ENCODE peak calls at places on chromosomes 12 and 14, in seven cellular contexts. B, X, V, Q, T, D and C are unnamed samples. For H3K4me1, the result is how much of the 10 kb centered on the place peaks cover.

GRCh38 chr12:23950775-23951391 is 1.4 kb upstream of the SOX5 start:
- DNase-seq in B (peak), X (no peak), V (peak), Q (no peak), T (no peak), D (peak), C (no peak)

GRCh38 chr12:117120787-117121186 is 21.6 kb upstream of the TESC start:
- DNase-seq in B (no peak), X (peak), V (no peak), Q (no peak), T (no peak), D (no peak), C (no peak)

GRCh38 chr12:96424601-96425000 is 24.4 kb upstream of the CDK17 start:
- DNase-seq in B (no peak), X (no peak), V (no peak), Q (no peak), T (no peak), D (no peak), C (no peak)

GRCh38 chr12:71125515-71125914 is 32.3 kb downstream of the TSPAN8 start:
- DNase-seq in B (no peak), X (no peak), V (no peak), Q (no peak), T (no peak), D (no peak), C (no peak)

GRCh38 chr12:65501093-65501621 is 222.7 kb downstream of the MSRB3 start:
- DNase-seq in B (peak), X (peak), V (peak), Q (no peak), T (no peak), D (no peak), C (no peak)

GRCh38 chr14:74029136-74029535 is 10.0 kb downstream of the BBOF1 start:
- DNase-seq in B (no peak), X (no peak), V (no peak), Q (no peak), T (no peak), D (no peak), C (no peak)

GRCh38 chr12:27711312-27711682 is 665 bp downstream of the MRPS35 start:
- DNase-seq in B (no peak), X (no peak), V (no peak), Q (no peak), T (no peak), D (no peak), C (no peak)

GRCh38 chr12:65907465-65907864 is 83.2 kb downstream of the HMGA2 start:
- DNase-seq in B (no peak), X (no peak), V (no peak), Q (no peak), T (no peak), D (no peak), C (no peak)

GRCh38 chr14:45085004-45085403 is 1.1 kb downstream of the PRPF39 start:
- DNase-seq in B (no peak), X (no peak), V (no peak), Q (no peak), T (no peak), D (no peak), C (no peak)

GRCh38 chr14:88667555-88668273 is 104.9 kb downstream of the ZC3H14 start:
- DNase-seq in B (peak), X (peak), V (peak), Q (peak), T (no peak), D (peak), C (no peak)

GRCh38 chr12:40016960-40017359 is 88.9 kb downstream of the SLC2A13 start:
- DNase-seq in B (no peak), X (no peak), V (no peak), Q (no peak), T (no peak), D (no peak), C (no peak)

GRCh38 chr12:115450710-115451109 is 766.7 kb upstream of the TBX3 start:
- DNase-seq in B (no peak), X (no peak), V (no peak), Q (no peak), T (peak), D (no peak), C (no peak)

GRCh38 chr12:62934799-62935674 is at the start of gene PPM1H:
- DNase-seq in B (no peak), X (peak), V (peak), Q (peak), T (peak), D (peak), C (no peak)

GRCh38 chr12:10236720-10237119 is 24.0 kb downstream of the GABARAPL1 start:
- DNase-seq in B (no peak), X (no peak), V (no peak), Q (no peak), T (no peak), D (no peak), C (no peak)

GRCh38 chr12:13780453-13780852 is 200.9 kb downstream of the GRIN2B start:
- DNase-seq in B (no peak), X (no peak), V (no peak), Q (no peak), T (no peak), D (no peak), C (no peak)

GRCh38 chr12:102534899-102535298 is 54.5 kb upstream of the IGF1 start:
- DNase-seq in B (no peak), X (no peak), V (no peak), Q (no peak), T (peak), D (no peak), C (no peak)

GRCh38 chr14:63890553-63890952 is 37.7 kb downstream of the SYNE2 start:
- DNase-seq in B (no peak), X (no peak), V (no peak), Q (no peak), T (no peak), D (no peak), C (no peak)
- H3K4me1 ChIP-seq in B (half or more), X (half or more), V (under half), Q (under half), T (under half), D (under half), C (half or more)

GRCh38 chr12:47819902-47820630 is at the start of gene HDAC7:
- DNase-seq in B (peak), X (peak), V (peak), Q (peak), T (peak), D (peak), C (no peak)

GRCh38 chr12:47822863-47823262 is 3.2 kb upstream of the HDAC7 start:
- DNase-seq in B (no peak), X (no peak), V (no peak), Q (no peak), T (no peak), D (no peak), C (no peak)

GRCh38 chr12:47820631-47821345 is 1.1 kb upstream of the HDAC7 start:
- DNase-seq in B (peak), X (peak), V (peak), Q (peak), T (peak), D (peak), C (peak)

GRCh38 chr12:47822386-47822785 is 2.7 kb upstream of the HDAC7 start:
- DNase-seq in B (no peak), X (no peak), V (no peak), Q (no peak), T (no peak), D (no peak), C (no peak)

DNA sequence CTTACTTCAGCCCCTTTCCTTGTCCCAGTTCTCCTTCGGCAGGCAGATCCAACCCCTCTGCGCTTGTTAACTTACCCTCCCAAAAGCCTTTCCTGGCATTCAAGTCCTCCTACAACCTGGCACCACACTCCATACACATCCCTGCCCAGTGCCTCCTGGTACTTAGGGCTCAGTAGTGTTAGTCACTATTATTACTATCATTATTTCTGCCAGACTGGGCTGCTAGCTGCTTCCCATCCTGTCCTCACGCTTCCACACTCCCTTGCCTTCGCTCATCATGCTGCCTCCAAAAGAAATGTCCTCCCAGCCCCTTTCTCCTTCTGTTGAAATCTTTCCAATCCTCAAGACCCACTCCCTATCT is 1.6 kb upstream of the HDAC7 start:
- DNase-seq in B (no peak), X (no peak), V (no peak), Q (no peak), T (no peak), D (peak), C (no peak)
- TF ChIP-seq CTCF in B (no peak), X (no peak), V (no peak), Q (no peak), T (no peak), D (no peak), C (no peak)

DNA sequence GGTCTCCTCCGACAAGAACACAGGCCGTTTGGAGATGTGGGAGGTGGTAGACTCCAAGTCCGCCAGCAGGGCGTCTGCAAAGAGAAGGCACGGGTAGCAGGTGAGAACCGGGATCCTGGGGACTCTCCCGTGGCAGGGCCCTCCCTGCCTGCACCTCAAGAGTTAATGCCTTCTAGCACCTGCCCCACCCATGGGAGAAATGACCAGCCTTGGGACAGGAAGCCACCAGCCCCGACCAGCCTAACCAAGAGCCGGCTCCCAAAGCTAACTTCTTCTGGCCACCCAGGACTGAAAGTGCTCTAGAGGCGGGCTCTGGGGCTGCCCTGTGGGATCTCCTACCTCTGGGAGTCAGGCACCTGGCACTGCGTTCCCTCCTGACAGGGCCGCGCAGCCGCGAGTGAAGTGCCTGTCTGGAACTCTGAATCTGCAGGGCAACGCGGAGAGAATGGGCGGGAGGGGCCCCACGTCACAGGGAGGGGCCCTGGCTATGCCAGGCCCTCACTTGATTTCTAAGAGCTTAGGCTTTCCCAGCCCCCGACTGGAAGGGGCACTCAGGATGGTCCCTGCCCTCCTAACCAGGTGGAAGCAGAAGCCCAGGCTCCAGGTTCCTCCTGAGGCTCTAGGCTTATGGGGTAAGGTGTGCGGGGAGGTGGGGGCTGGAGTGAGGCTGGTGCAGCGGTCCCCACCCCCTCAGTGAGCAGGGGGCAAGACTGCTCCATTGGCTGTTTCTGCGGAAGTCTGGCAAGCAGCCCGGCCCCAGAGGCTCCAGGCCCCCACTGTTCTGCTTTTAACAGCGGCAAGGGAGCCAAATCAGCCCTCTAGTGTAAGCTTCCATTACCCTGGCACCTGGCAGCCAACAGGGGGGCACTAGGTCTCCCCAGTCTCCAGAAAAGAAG is 23.6 kb upstream of the RPLP0 start:
- DNase-seq in B (no peak), X (peak), V (peak), Q (no peak), T (peak), D (no peak), C (no peak)
- TF ChIP-seq POLR2A in B (no peak), X (no peak), V (no peak), Q (no peak), T (peak), D (no peak), C (no peak)

GRCh38 chr12:31300783-31301182 is 25.2 kb downstream of the SINHCAF start:
- DNase-seq in B (no peak), X (no peak), V (no peak), Q (no peak), T (no peak), D (no peak), C (no peak)

GRCh38 chr12:31303466-31303865 is 22.5 kb downstream of the SINHCAF start:
- DNase-seq in B (no peak), X (no peak), V (no peak), Q (no peak), T (no peak), D (no peak), C (no peak)

GRCh38 chr12:31298510-31298904 is 27.4 kb downstream of the SINHCAF start:
- DNase-seq in B (no peak), X (no peak), V (no peak), Q (no peak), T (no peak), D (no peak), C (no peak)

GRCh38 chr12:31300341-31300740 is 25.6 kb downstream of the SINHCAF start:
- DNase-seq in B (no peak), X (no peak), V (no peak), Q (no peak), T (no peak), D (no peak), C (no peak)

DNA sequence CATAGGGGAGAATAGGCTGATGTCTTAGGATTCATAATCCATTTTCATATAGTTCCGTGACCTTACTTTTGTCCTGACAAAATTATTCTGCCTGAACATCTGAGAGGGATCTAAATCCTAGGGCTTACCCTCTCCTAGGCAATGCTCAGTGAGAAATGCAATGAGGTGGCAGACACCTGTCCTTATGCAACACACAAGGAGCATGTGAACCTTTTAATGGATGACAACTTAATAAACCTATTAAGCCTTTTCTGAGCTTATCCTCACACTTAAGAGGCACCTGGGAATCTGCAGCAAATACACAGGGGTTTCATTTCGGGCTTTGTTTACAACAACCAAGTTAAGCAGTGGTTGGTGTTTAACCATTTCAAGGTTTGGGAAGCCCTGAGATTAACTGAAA is 24.6 kb downstream of the SINHCAF start:
- DNase-seq in B (no peak), X (no peak), V (no peak), Q (no peak), T (no peak), D (no peak), C (no peak)
- H3K4me1 ChIP-seq in B (under half), X (under half), V (under half), Q (under half), T (under half), D (under half), C (under half)

GRCh38 chr14:63012171-63012570 is 33.1 kb downstream of the KCNH5 start:
- DNase-seq in B (no peak), X (no peak), V (no peak), Q (no peak), T (no peak), D (no peak), C (no peak)
- TF ChIP-seq CTCF in B (no peak), X (no peak), V (no peak), Q (no peak), T (no peak), D (no peak), C (no peak)

GRCh38 chr14:92582706-92583452 is 69.3 kb downstream of the RIN3 start:
- DNase-seq in B (no peak), X (no peak), V (no peak), Q (no peak), T (no peak), D (no peak), C (no peak)
- TF ChIP-seq POLR2A in B (no peak), X (no peak), V (no peak), Q (no peak), T (no peak), D (no peak), C (no peak)